ENCODE peak calls at places on chromosomes 13 and 19, in six cellular contexts. L is IMR-90, N is H9, Q is neuronal stem cell, A is mesenchymal stem cell, S is H1. V is an unnamed sample.
A peak's percentile ranks its signal among the peaks of the same experiment; 100 is the strongest.

GRCh38 chr13:64371045-64371444 is 2859.1 kb downstream of the PCDH9 start:
- DNase-seq in L (peak; percentile 41), N (no peak), Q (no peak), A (no peak), S (no peak), V (no peak)

GRCh38 chr13:108959254-108959653 is 329.8 kb downstream of the MYO16 start:
- DNase-seq in L (no peak), N (no peak), Q (no peak), A (no peak), S (no peak), V (no peak)

GRCh38 chr13:113586661-113587479 is 2.3 kb downstream of the TFDP1 start:
- DNase-seq in L (no peak), N (no peak), Q (no peak), A (no peak), S (peak; percentile 35), V (no peak)

GRCh38 chr19:2722541-2723344 is 1.6 kb upstream of the DIRAS1 start:
- DNase-seq in L (peak; percentile 74), N (no peak), Q (no peak), A (peak; percentile 77), S (no peak), V (no peak)

GRCh38 chr13:99087954-99088491 is 110.2 kb upstream of the DOCK9 start:
- DNase-seq in L (no peak), N (peak; percentile 54), Q (no peak), A (no peak), S (no peak), V (no peak)

GRCh38 chr13:51091839-51092238 is 19.2 kb downstream of the C13orf42 start:
- DNase-seq in L (no peak), N (no peak), Q (no peak), A (no peak), S (peak; percentile 52), V (peak; percentile 18)

GRCh38 chr19:51382004-51382403 is 5.8 kb downstream of the LIM2 start:
- DNase-seq in L (no peak), N (no peak), Q (no peak), A (no peak), S (no peak), V (no peak)

GRCh38 chr19:50711805-50712204 is 7.8 kb downstream of the SHANK1 start:
- DNase-seq in L (no peak), N (no peak), Q (no peak), A (no peak), S (no peak), V (no peak)

GRCh38 chr19:9857920-9858746 is 23.0 kb downstream of the PIN1 start:
- DNase-seq in L (no peak), N (no peak), Q (no peak), A (no peak), S (no peak), V (no peak)

GRCh38 chr13:79736356-79736755 is 255.4 kb downstream of the NDFIP2 start:
- DNase-seq in L (no peak), N (no peak), Q (no peak), A (no peak), S (no peak), V (peak; percentile 10)

GRCh38 chr13:108200781-108201398 is 14.4 kb downstream of the LIG4 start:
- DNase-seq in L (peak; percentile 43), N (no peak), Q (no peak), A (peak; percentile 42), S (no peak), V (no peak)

GRCh38 chr13:60095300-60095699 is 68.4 kb downstream of the DIAPH3 start:
- DNase-seq in L (no peak), N (no peak), Q (no peak), A (no peak), S (no peak), V (peak; percentile 12)

GRCh38 chr13:20438801-20439200 is 86.9 kb downstream of the CRYL1 start:
- DNase-seq in L (no peak), N (no peak), Q (no peak), A (no peak), S (no peak), V (no peak)

GRCh38 chr19:58569943-58570670 is 3.0 kb downstream of the MZF1 start:
- DNase-seq in L (no peak), N (no peak), Q (no peak), A (no peak), S (no peak), V (no peak)

GRCh38 chr19:6725513-6726231 is 5.2 kb upstream of the C3 start:
- DNase-seq in L (no peak), N (no peak), Q (no peak), A (no peak), S (no peak), V (no peak)

GRCh38 chr19:6034512-6034911 is 56.6 kb upstream of the RANBP3 start:
- DNase-seq in L (no peak), N (no peak), Q (no peak), A (no peak), S (peak; percentile 11), V (no peak)

GRCh38 chr13:57624565-57625435 is 6.7 kb upstream of the PCDH17 start:
- DNase-seq in L (peak; percentile 41), N (peak; percentile 61), Q (peak; percentile 77), A (peak; percentile 79), S (no peak), V (peak; percentile 86)

GRCh38 chr19:13297023-13297422 is 146.8 kb downstream of the IER2 start:
- DNase-seq in L (peak; percentile 28), N (no peak), Q (no peak), A (no peak), S (no peak), V (no peak)

GRCh38 chr13:34926513-34926912 is 15.6 kb upstream of the NBEA start:
- DNase-seq in L (peak; percentile 47), N (no peak), Q (no peak), A (peak; percentile 56), S (no peak), V (peak; percentile 50)

GRCh38 chr19:47057328-47057727 is 8.9 kb upstream of the TMEM160 start:
- DNase-seq in L (peak; percentile 76), N (no peak), Q (no peak), A (peak; percentile 50), S (no peak), V (no peak)

GRCh38 chr19:11538232-11539036 is at the start of gene CNN1:
- DNase-seq in L (peak; percentile 90), N (peak; percentile 88), Q (no peak), A (peak; percentile 94), S (peak; percentile 83), V (peak; percentile 98)

GRCh38 chr13:33758113-33758512 is 59.8 kb upstream of the RFC3 start:
- DNase-seq in L (no peak), N (no peak), Q (no peak), A (no peak), S (no peak), V (no peak)

GRCh38 chr19:6610934-6611370 is 20.0 kb upstream of the CD70 start:
- DNase-seq in L (peak; percentile 49), N (no peak), Q (no peak), A (peak; percentile 24), S (no peak), V (no peak)

GRCh38 chr13:30618186-30618937 is 642 bp downstream of the USPL1 start:
- DNase-seq in L (no peak), N (no peak), Q (peak; percentile 18), A (peak; percentile 41), S (no peak), V (no peak)

GRCh38 chr13:103140001-103140671 is 73.9 kb upstream of the SLC10A2 start:
- DNase-seq in L (no peak), N (peak; percentile 37), Q (no peak), A (peak; percentile 2), S (no peak), V (peak; percentile 72)

GRCh38 chr19:58356236-58356970 is 3.1 kb upstream of the A1BG start:
- DNase-seq in L (peak; percentile 43), N (no peak), Q (no peak), A (no peak), S (no peak), V (no peak)

GRCh38 chr13:34913040-34913439 is 29.0 kb upstream of the NBEA start:
- DNase-seq in L (no peak), N (peak; percentile 76), Q (peak; percentile 27), A (no peak), S (peak; percentile 63), V (peak; percentile 84)

GRCh38 chr19:56245062-56245740 is 27.3 kb upstream of the EDDM13 start:
- DNase-seq in L (peak; percentile 33), N (no peak), Q (no peak), A (no peak), S (no peak), V (peak; percentile 72)
- H3K23ac ChIP-seq in L (no peak overlapping the region), N (no peak overlapping the region), Q (no peak overlapping the region), A (no peak overlapping the region), S (no peak overlapping the region), V (no peak overlapping the region)

GRCh38 chr13:96994849-96995243 is 570 bp upstream of the OXGR1 start:
- DNase-seq in L (no peak), N (no peak), Q (no peak), A (no peak), S (no peak), V (no peak)

GRCh38 chr13:96992633-96993032 is 1.6 kb downstream of the OXGR1 start:
- DNase-seq in L (no peak), N (no peak), Q (no peak), A (no peak), S (no peak), V (peak; percentile 25)

GRCh38 chr13:96996097-96996496 is 1.8 kb upstream of the OXGR1 start:
- DNase-seq in L (no peak), N (no peak), Q (no peak), A (no peak), S (no peak), V (no peak)

GRCh38 chr13:96994030-96994848 is at the start of gene OXGR1:
- DNase-seq in L (no peak), N (peak; percentile 48), Q (peak; percentile 6), A (no peak), S (peak; percentile 67), V (peak; percentile 25)

DNA sequence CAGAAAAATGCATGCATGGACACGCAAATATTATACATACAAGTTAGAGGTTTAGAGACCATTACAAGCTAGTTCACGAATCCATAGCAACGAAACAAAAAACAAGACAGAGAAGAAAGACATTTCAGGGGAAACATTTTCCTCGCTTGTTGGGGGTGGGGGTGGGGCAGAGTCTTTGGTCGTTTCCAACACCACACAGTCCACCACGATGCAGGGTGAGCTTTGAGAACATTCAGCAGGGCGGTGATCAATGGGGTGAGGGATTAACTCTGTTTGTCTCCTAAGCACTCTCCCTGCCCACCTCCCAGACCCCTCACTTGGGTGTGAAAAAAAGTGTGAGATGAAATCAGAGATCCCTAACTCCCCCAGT is 631 bp downstream of the OXGR1 start:
- DNase-seq in L (no peak), N (no peak), Q (no peak), A (peak; percentile 1), S (no peak), V (peak; percentile 43)
- H3K27me3 ChIP-seq in L (peaks cover 38% of the 10 kb centered on the region), N (peaks cover 41% of the 10 kb centered on the region), Q (peaks cover 26% of the 10 kb centered on the region), A (peaks cover 28% of the 10 kb centered on the region), S (peaks cover 60% of the 10 kb centered on the region), V (peaks cover 10% of the 10 kb centered on the region)

GRCh38 chr19:16795042-16795441 is 34.2 kb upstream of the SIN3B start:
- DNase-seq in L (no peak), N (no peak), Q (no peak), A (no peak), S (no peak), V (no peak)
- H2BK120ac ChIP-seq in L (no peak overlapping the region), N (no peak overlapping the region), Q (no peak overlapping the region), A (no peak overlapping the region), S (no peak overlapping the region), V (no peak overlapping the region)

GRCh38 chr13:110564472-110564985 is 3.0 kb upstream of the RAB20 start:
- DNase-seq in L (no peak), N (no peak), Q (no peak), A (no peak), S (no peak), V (no peak)
- H3K23ac ChIP-seq in L (no peak overlapping the region), N (no peak overlapping the region), Q (no peak overlapping the region), A (no peak overlapping the region), S (no peak overlapping the region), V (no peak overlapping the region)